ENCODE peak calls at places on chromosomes 5 and 9, in five cellular contexts. A is right cardiac atrium; E is activated CD4-positive, alpha-beta T cell treated with anti-CD3 and anti-CD28 coated beads for 36 hours; X is mucosa of descending colon; N is left lung. B is an unnamed sample.

GRCh38 chr9:1208185-1208584 is 158.0 kb downstream of the DMRT2 start:
- ATAC-seq in A (no peak), E (no peak), X (no peak), N (peak; percentile 71), B (no peak)

GRCh38 chr9:109560470-109561132 is 62.5 kb upstream of the PTPN3 start:
- ATAC-seq in A (peak; percentile 82), E (no peak), X (no peak), N (no peak), B (no peak)

GRCh38 chr5:140926903-140927573 is 939 bp downstream of the PCDHAC1 start:
- ATAC-seq in A (peak; percentile 71), E (no peak), X (peak; percentile 48), N (peak; percentile 72), B (no peak)

GRCh38 chr9:15142903-15143534 is 164.0 kb downstream of the TTC39B start:
- ATAC-seq in A (peak; percentile 78), E (peak; percentile 84), X (peak; percentile 78), N (peak; percentile 95), B (peak; percentile 73)

GRCh38 chr5:87361031-87361443 is 51.7 kb downstream of the CCNH start:
- ATAC-seq in A (no peak), E (no peak), X (no peak), N (no peak), B (no peak)

GRCh38 chr5:39441838-39442237 is 17.1 kb upstream of the DAB2 start:
- ATAC-seq in A (peak; percentile 29), E (no peak), X (no peak), N (no peak), B (no peak)

GRCh38 chr5:114360816-114361723 is 800 bp upstream of the KCNN2 start:
- ATAC-seq in A (peak; percentile 39), E (no peak), X (peak; percentile 12), N (peak; percentile 51), B (no peak)

GRCh38 chr9:1005043-1005667 is 28.7 kb downstream of the DMRT3 start:
- ATAC-seq in A (no peak), E (peak; percentile 48), X (peak; percentile 53), N (peak; percentile 49), B (peak; percentile 35)

GRCh38 chr5:16736158-16736994 is 119.6 kb upstream of the RETREG1 start:
- ATAC-seq in A (peak; percentile 68), E (no peak), X (peak; percentile 81), N (peak; percentile 91), B (no peak)

GRCh38 chr5:128574041-128574440 is 36.0 kb upstream of the FBN2 start:
- ATAC-seq in A (no peak), E (no peak), X (no peak), N (no peak), B (no peak)

GRCh38 chr5:54556136-54556535 is 38.6 kb downstream of the SNX18 start:
- ATAC-seq in A (no peak), E (no peak), X (no peak), N (no peak), B (no peak)

GRCh38 chr5:150851039-150851438 is 4.7 kb downstream of the IRGM start:
- ATAC-seq in A (no peak), E (no peak), X (no peak), N (no peak), B (no peak)

GRCh38 chr9:128901822-128902221 is 19.0 kb upstream of the PHYHD1 start:
- ATAC-seq in A (no peak), E (peak; percentile 4), X (peak; percentile 3), N (no peak), B (peak; percentile 8)

GRCh38 chr5:111231053-111231586 is 6.9 kb downstream of the CAMK4 start:
- ATAC-seq in A (no peak), E (peak; percentile 15), X (peak; percentile 8), N (no peak), B (peak; percentile 22)

GRCh38 chr5:79707535-79707934 is 17.9 kb downstream of the CMYA5 start:
- ATAC-seq in A (no peak), E (no peak), X (no peak), N (no peak), B (no peak)

GRCh38 chr9:95606951-95607350 is 90.2 kb upstream of the PTCH1 start:
- ATAC-seq in A (no peak), E (no peak), X (no peak), N (no peak), B (no peak)

GRCh38 chr5:157290981-157291711 is 25.2 kb downstream of the CYFIP2 start:
- ATAC-seq in A (peak; percentile 30), E (peak; percentile 76), X (peak; percentile 97), N (peak; percentile 46), B (peak; percentile 68)

GRCh38 chr5:174829511-174829864 is 105.1 kb downstream of the MSX2 start:
- ATAC-seq in A (no peak), E (no peak), X (no peak), N (no peak), B (no peak)

GRCh38 chr9:105883847-105884246 is 189.5 kb downstream of the TMEM38B start:
- ATAC-seq in A (no peak), E (peak; percentile 59), X (no peak), N (no peak), B (peak; percentile 80)

GRCh38 chr9:126033318-126033717 is 286.1 kb downstream of the PBX3 start:
- ATAC-seq in A (no peak), E (no peak), X (no peak), N (no peak), B (no peak)

GRCh38 chr5:150576449-150576949 is 64.0 kb upstream of the SYNPO start:
- ATAC-seq in A (no peak), E (no peak), X (no peak), N (no peak), B (no peak)

GRCh38 chr9:124802426-124802825 is 25.5 kb downstream of the OLFML2A start:
- ATAC-seq in A (no peak), E (no peak), X (no peak), N (no peak), B (no peak)

GRCh38 chr5:41213340-41213739 is at the start of gene C6:
- ATAC-seq in A (peak; percentile 87), E (no peak), X (peak; percentile 88), N (no peak), B (no peak)

GRCh38 chr5:83494102-83494620 is 22.6 kb downstream of the VCAN start:
- ATAC-seq in A (no peak), E (no peak), X (no peak), N (no peak), B (no peak)

GRCh38 chr5:175772747-175773533 is 98.4 kb upstream of the CPLX2 start:
- ATAC-seq in A (no peak), E (no peak), X (no peak), N (no peak), B (no peak)

GRCh38 chr9:76219555-76220151 is 174.6 kb downstream of the RFK start:
- ATAC-seq in A (peak; percentile 72), E (no peak), X (no peak), N (no peak), B (no peak)

GRCh38 chr5:112863549-112863948 is 2.5 kb downstream of the SRP19 start:
- ATAC-seq in A (no peak), E (no peak), X (no peak), N (no peak), B (no peak)

GRCh38 chr9:27468450-27469110 is 55.5 kb upstream of the IFNK start:
- ATAC-seq in A (no peak), E (no peak), X (peak; percentile 34), N (no peak), B (no peak)

GRCh38 chr9:96686638-96687335 is 31.7 kb upstream of the PRXL2C start:
- ATAC-seq in A (peak; percentile 99), E (peak; percentile 97), X (peak; percentile 97), N (peak; percentile 95), B (peak; percentile 98)

GRCh38 chr9:82553654-82554366 is 509.1 kb downstream of the RASEF start:
- ATAC-seq in A (no peak), E (no peak), X (no peak), N (no peak), B (no peak)

GRCh38 chr9:108643756-108644510 is 211.9 kb downstream of the ACTL7B start:
- ATAC-seq in A (no peak), E (no peak), X (no peak), N (no peak), B (no peak)

GRCh38 chr9:5971740-5972139 is 43.7 kb downstream of the RANBP6 start:
- ATAC-seq in A (no peak), E (no peak), X (no peak), N (no peak), B (no peak)

GRCh38 chr9:37238122-37238521 is 117.7 kb downstream of the ZCCHC7 start:
- ATAC-seq in A (no peak), E (no peak), X (no peak), N (no peak), B (no peak)

GRCh38 chr5:125559296-125559695 is 812.9 kb upstream of the ZNF608 start:
- ATAC-seq in A (peak; percentile 91), E (no peak), X (peak; percentile 90), N (peak; percentile 90), B (no peak)

B was measured in activated T-helper 17 cell treated with anti-CD3 and anti-CD28 coated beads, Interleukin-2, amount 50 U/mL, for 72 hours.